ENCODE peak calls at places on chromosome X, in five cellular contexts. M is cardiac muscle cell, H is uterus, I is upper lobe of left lung, Q is heart right ventricle. Y is an unnamed sample.
A peak's percentile ranks its signal among the peaks of the same experiment; 100 is the strongest.

GRCh38 chrX:47047989-47048388 is 30.3 kb upstream of the RGN start:
- DNase-seq in M (peak; percentile 0), I (no peak), H (no peak), Q (no peak), Y (no peak)

GRCh38 chrX:17549005-17549685 is 174.1 kb downstream of the NHS start:
- DNase-seq in H (no peak), Q (no peak), M (peak; percentile 18), I (no peak), Y (no peak)

GRCh38 chrX:56343664-56344063 is 111.5 kb downstream of the KLF8 start:
- DNase-seq in I (no peak), H (no peak), M (no peak), Q (no peak), Y (no peak)

GRCh38 chrX:109840585-109840984 is 107.5 kb upstream of the ACSL4 start:
- DNase-seq in Q (no peak), I (no peak), H (peak; percentile 47), M (no peak), Y (no peak)

GRCh38 chrX:4830880-4831557 is 1117.6 kb upstream of the PRKX start:
- DNase-seq in M (no peak), H (no peak), I (no peak), Q (no peak), Y (no peak)

GRCh38 chrX:111874241-111874640 is 1.7 kb upstream of the TRPC5OS start:
- DNase-seq in H (no peak), M (no peak), I (no peak), Q (no peak), Y (no peak)

GRCh38 chrX:84078991-84079390 is 109.0 kb downstream of the RPS6KA6 start:
- DNase-seq in H (no peak), M (no peak), I (no peak), Q (no peak), Y (no peak)

GRCh38 chrX:150363561-150364346 is 637 bp downstream of the MAMLD1 start:
- DNase-seq in Q (peak; percentile 22), I (peak; percentile 83), M (peak; percentile 34), H (peak; percentile 27), Y (no peak)

GRCh38 chrX:149871940-149872339 is 9.0 kb upstream of the MAGEA8 start:
- DNase-seq in I (no peak), H (no peak), Q (no peak), M (peak; percentile 10), Y (no peak)

GRCh38 chrX:53456254-53456653 is 22.1 kb upstream of the HSD17B10 start:
- DNase-seq in Q (no peak), M (no peak), H (no peak), I (no peak), Y (no peak)

GRCh38 chrX:53681661-53682060 is 4.9 kb downstream of the HUWE1 start:
- DNase-seq in I (no peak), H (no peak), M (no peak), Q (no peak), Y (no peak)

GRCh38 chrX:10634681-10635161 is 14.3 kb upstream of the MID1 start:
- DNase-seq in I (no peak), H (peak; percentile 22), M (no peak), Q (no peak), Y (no peak)

GRCh38 chrX:20265726-20266681 is 705 bp downstream of the RPS6KA3 start:
- DNase-seq in Q (peak; percentile 31), H (peak; percentile 34), M (peak; percentile 49), I (peak; percentile 88), Y (peak; percentile 41)

GRCh38 chrX:100447563-100448397 is 37.7 kb upstream of the PCDH19 start:
- DNase-seq in I (no peak), M (peak; percentile 77), H (peak; percentile 34), Q (peak; percentile 30), Y (no peak)

GRCh38 chrX:18702362-18703195 is 4.9 kb upstream of the PPEF1 start:
- DNase-seq in H (no peak), I (no peak), M (no peak), Q (no peak), Y (no peak)

GRCh38 chrX:124026529-124026928 is 65.0 kb downstream of the STAG2 start:
- DNase-seq in H (no peak), M (no peak), I (no peak), Q (no peak), Y (no peak)

GRCh38 chrX:10387011-10387410 is 230.2 kb downstream of the CLCN4 start:
- DNase-seq in Q (no peak), I (no peak), M (no peak), H (no peak), Y (no peak)

GRCh38 chrX:104318330-104319009 is 63.7 kb upstream of the ESX1 start:
- DNase-seq in M (no peak), Q (no peak), I (no peak), H (no peak), Y (no peak)

GRCh38 chrX:8971116-8971515 is 62.8 kb downstream of the FAM9B start:
- DNase-seq in I (no peak), H (no peak), Q (no peak), M (peak; percentile 31), Y (no peak)

GRCh38 chrX:21802054-21802660 is 37.3 kb upstream of the MBTPS2 start:
- DNase-seq in Q (no peak), H (no peak), I (no peak), M (peak; percentile 21), Y (no peak)

GRCh38 chrX:85828771-85829170 is 218.6 kb downstream of the CHM start:
- DNase-seq in M (no peak), Q (no peak), H (no peak), I (no peak), Y (no peak)

GRCh38 chrX:153966283-153966688 is 5.3 kb downstream of the HCFC1 start:
- DNase-seq in H (peak; percentile 39), I (no peak), M (no peak), Q (no peak), Y (no peak)

GRCh38 chrX:142184756-142185602 is 20.1 kb downstream of the MAGEC2 start:
- DNase-seq in H (no peak), I (no peak), M (no peak), Q (no peak), Y (no peak)

DNA sequence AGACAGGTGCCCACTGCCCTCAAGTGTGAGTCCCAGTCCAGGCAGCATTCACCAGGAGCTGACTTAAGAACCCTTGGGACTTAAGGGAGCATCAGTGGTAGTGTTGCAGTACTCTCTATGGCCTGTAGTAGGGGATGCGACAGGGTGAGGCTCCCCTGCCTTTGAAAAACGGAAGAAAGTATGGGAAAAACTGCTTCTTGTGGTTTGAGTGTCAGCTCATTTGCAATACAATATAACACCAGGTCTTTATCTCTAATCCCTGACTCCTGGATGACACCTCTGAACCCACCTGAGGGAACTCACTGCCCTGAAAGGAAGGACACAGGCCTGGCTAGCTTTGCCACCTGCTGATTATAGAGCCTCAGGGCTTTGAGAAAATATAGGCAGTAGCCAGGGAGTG is 176.0 kb downstream of the SMARCA1 start:
- DNase-seq in M (no peak), H (no peak), I (no peak), Q (no peak), Y (no peak)
- TF ChIP-seq CTCF in M (no peak), H (no peak), I (no peak), Q (no peak), Y (no peak)

GRCh38 chrX:76850851-76851250 is 423.3 kb downstream of the MAGEE1 start:
- DNase-seq in I (no peak), Q (no peak), H (no peak), M (no peak), Y (no peak)
- TF ChIP-seq CTCF in I (no peak), Q (no peak), H (no peak), M (no peak), Y (no peak)

DNA sequence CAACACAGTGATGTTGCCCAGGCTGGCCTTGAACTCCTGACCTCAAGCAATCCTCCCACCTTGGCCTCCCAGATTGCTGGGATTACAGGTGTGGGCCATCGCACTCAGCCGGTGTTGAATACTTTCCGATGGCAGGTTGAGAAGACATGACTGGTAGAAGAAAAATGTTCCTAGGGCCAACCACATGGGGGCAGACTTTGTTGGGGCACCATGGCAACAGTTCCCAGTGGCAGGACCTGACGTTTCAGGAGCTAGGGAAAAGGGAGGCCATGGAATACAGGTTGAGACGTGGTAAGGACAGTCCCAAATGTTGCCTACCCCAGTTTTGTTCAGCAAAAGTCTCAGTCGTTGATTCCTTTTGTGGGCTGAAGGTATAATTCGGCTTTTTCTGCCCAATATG is 134.6 kb downstream of the ASMT start:
- DNase-seq in H (no peak), I (no peak), Q (no peak), M (no peak), Y (no peak)
- TF ChIP-seq CTCF in H (no peak), I (no peak), Q (no peak), M (no peak), Y (no peak)

DNA sequence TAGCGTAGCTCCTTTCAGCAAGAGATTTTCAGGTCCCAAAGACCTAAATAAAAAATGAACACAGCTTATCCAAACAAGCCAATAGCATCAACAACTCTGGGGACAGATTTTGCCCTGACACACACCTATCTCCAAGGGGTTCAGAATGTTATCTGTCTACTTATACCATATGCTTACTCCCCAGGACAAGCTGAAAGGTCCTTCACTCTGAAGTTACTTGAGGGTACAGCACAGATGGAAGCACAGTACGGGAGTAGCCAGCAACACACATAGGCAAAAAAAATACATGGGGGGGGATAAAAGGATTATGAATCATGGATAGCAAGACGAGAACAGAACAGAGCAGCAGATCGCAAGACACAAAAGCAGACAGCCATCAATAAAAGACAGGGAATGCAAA is 90.7 kb upstream of the MCF2 start:
- DNase-seq in M (no peak), Q (no peak), I (no peak), H (no peak), Y (no peak)
- TF ChIP-seq CTCF in M (no peak), Q (no peak), I (no peak), H (no peak), Y (no peak)

DNA sequence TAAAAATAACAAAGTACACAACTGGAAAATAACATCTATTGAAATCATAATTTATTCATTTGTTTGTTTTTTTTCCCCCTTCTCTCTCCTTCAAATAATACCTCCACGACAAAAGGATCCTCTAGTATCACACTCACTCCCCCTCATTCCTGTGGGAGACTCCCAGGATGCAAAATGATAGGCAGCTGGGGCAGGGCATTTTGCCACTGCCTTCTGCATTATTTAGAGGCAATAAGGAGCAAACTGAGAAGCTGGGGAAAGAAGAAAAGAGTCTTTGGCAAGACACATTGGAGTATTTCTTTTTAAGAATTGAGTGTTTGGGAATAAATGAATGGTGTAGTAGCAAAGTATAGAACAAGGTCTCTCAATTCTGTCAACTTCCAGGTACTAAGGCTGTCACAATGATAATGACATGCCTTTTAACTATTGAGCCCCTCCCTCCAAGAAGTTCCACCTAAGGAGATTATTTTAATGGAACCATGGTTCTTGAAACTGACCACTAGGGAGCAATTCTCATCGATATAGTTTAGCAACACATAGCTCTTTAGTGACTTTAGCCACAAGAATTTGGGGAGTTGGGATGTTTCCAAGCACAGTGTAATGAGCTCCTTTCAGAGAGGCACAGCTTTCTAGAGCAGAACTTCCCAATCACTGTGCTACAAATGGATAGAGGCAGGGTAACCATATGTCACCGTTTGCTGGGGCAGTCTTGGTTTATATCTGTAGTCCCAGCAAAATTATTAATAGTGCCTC is 303.3 kb downstream of the FRMPD4 start:
- DNase-seq in M (no peak), H (no peak), Q (no peak), I (no peak), Y (no peak)
- TF ChIP-seq CTCF in M (peak; percentile 23), H (no peak), Q (no peak), I (no peak), Y (no peak)

GRCh38 chrX:78029663-78030062 is 60.2 kb upstream of the PGAM4 start:
- DNase-seq in M (peak; percentile 10), H (no peak), Q (no peak), I (no peak), Y (no peak)
- TF ChIP-seq CTCF in M (peak; percentile 40), H (no peak), Q (peak; percentile 44), I (peak; percentile 38), Y (no peak)

Y was measured in mesothelial cell of epicardium.